ENCODE peak calls at places on chromosomes 11 and 22, in seven cellular contexts. V is spleen, U is tibial artery, F is pancreas, Z is kidney, C is skeletal muscle cell, O is bronchial epithelial cell. I is an unnamed sample.

GRCh38 chr11:80872116-80872728 is 1431.4 kb upstream of the TENM4 start:
- DNase-seq in F (no peak), O (peak), Z (no peak), V (no peak), C (no peak), U (no peak), I (no peak)

GRCh38 chr11:44128729-44129128 is 33.3 kb downstream of the EXT2 start:
- DNase-seq in U (no peak), F (no peak), V (no peak), O (no peak), Z (no peak), C (no peak), I (no peak)

GRCh38 chr11:12085371-12086251 is 24.8 kb upstream of the MICAL2 start:
- DNase-seq in V (no peak), U (peak), F (no peak), O (no peak), C (no peak), Z (no peak), I (peak)

GRCh38 chr22:33328789-33329296 is 270.7 kb upstream of the SYN3 start:
- DNase-seq in U (no peak), C (no peak), Z (no peak), O (peak), F (no peak), V (no peak), I (peak)

GRCh38 chr11:24348908-24349307 is 147.9 kb upstream of the LUZP2 start:
- DNase-seq in Z (no peak), V (no peak), U (no peak), F (no peak), O (no peak), C (no peak), I (no peak)

GRCh38 chr11:69370984-69371709 is 77.2 kb downstream of the MYEOV start:
- DNase-seq in F (no peak), U (peak), V (peak), Z (no peak), C (no peak), O (no peak), I (no peak)

GRCh38 chr11:94417386-94417987 is 16.3 kb upstream of the GPR83 start:
- DNase-seq in F (no peak), C (peak), Z (no peak), U (no peak), V (no peak), O (peak), I (peak)

GRCh38 chr11:15826826-15827225 is 529.5 kb downstream of the SOX6 start:
- DNase-seq in F (no peak), V (no peak), U (no peak), Z (no peak), O (peak), C (no peak), I (peak)

GRCh38 chr22:30287626-30288413 is 1.5 kb downstream of the CASTOR1 start:
- DNase-seq in Z (peak), F (peak), O (peak), C (peak), V (peak), U (peak), I (peak)

GRCh38 chr22:20089977-20090729 is 10.1 kb downstream of the DGCR8 start:
- DNase-seq in V (peak), U (peak), Z (peak), C (peak), F (no peak), O (no peak), I (peak)

GRCh38 chr22:50677493-50678217 is 5.0 kb downstream of the SHANK3 start:
- DNase-seq in C (no peak), Z (no peak), V (peak), O (peak), F (peak), U (peak), I (no peak)

GRCh38 chr11:64854534-64855502 is 10.4 kb upstream of the CDC42BPG start:
- DNase-seq in U (peak), C (peak), Z (peak), F (peak), V (peak), O (peak), I (peak)

GRCh38 chr22:21837184-21837979 is 30.1 kb downstream of the MAPK1 start:
- DNase-seq in V (no peak), C (peak), Z (no peak), F (no peak), O (peak), U (no peak), I (peak)

GRCh38 chr11:7892751-7893356 is 38.2 kb downstream of the OR10A6 start:
- DNase-seq in U (no peak), V (no peak), O (peak), F (no peak), Z (no peak), C (no peak), I (peak)

GRCh38 chr11:100557830-100558611 is 129.1 kb upstream of the ARHGAP42 start:
- DNase-seq in F (no peak), U (no peak), Z (no peak), O (peak), V (no peak), C (no peak), I (peak)

GRCh38 chr11:64759722-64760719 is at the start of gene PYGM:
- DNase-seq in O (no peak), C (peak), Z (peak), F (no peak), V (peak), U (peak), I (peak)

GRCh38 chr22:41177626-41178424 is 27.3 kb upstream of the L3MBTL2 start:
- DNase-seq in O (no peak), U (no peak), Z (no peak), V (no peak), C (no peak), F (no peak), I (no peak)

GRCh38 chr22:43396321-43396933 is 15.4 kb upstream of the MPPED1 start:
- DNase-seq in F (no peak), Z (peak), U (no peak), O (no peak), C (no peak), V (peak), I (no peak)

GRCh38 chr22:37664249-37665101 is 6.0 kb downstream of the PDXP start:
- DNase-seq in Z (no peak), U (no peak), F (no peak), C (no peak), V (no peak), O (no peak), I (no peak)

GRCh38 chr22:49046546-49047305 is 780.9 kb downstream of the BRD1 start:
- DNase-seq in V (no peak), F (peak), O (no peak), Z (no peak), U (peak), C (no peak), I (no peak)

GRCh38 chr11:102196816-102197215 is 86.6 kb downstream of the YAP1 start:
- DNase-seq in O (no peak), U (no peak), V (no peak), F (no peak), Z (no peak), C (no peak), I (peak)

GRCh38 chr22:19988331-19988808 is 28.3 kb downstream of the ARVCF start:
- DNase-seq in Z (peak), V (no peak), F (peak), C (no peak), U (peak), O (no peak), I (no peak)

GRCh38 chr22:41560095-41560487 is 719 bp upstream of the CSDC2 start:
- DNase-seq in Z (no peak), U (no peak), F (no peak), C (no peak), O (no peak), V (no peak), I (no peak)

GRCh38 chr22:35156945-35157344 is 91.0 kb downstream of the ISX start:
- DNase-seq in V (no peak), U (no peak), O (no peak), F (no peak), Z (no peak), C (no peak), I (no peak)
- H3K4me3 ChIP-seq in V (no peak), U (no peak), O (no peak), F (no peak), Z (no peak), C (no peak), I (no peak)

GRCh38 chr11:313787-314547 is at the start of gene IFITM1:
- DNase-seq in V (peak), Z (peak), U (no peak), F (peak), O (peak), C (no peak), I (peak)

GRCh38 chr11:315516-315994 is 1.7 kb downstream of the IFITM1 start:
- DNase-seq in O (no peak), V (peak), C (no peak), U (no peak), F (peak), Z (peak), I (no peak)

GRCh38 chr11:315051-315481 is 1.2 kb downstream of the IFITM1 start:
- DNase-seq in V (peak), O (no peak), C (no peak), Z (peak), F (peak), U (no peak), I (no peak)

GRCh38 chr11:316891-317291 is 3.1 kb downstream of the IFITM1 start:
- DNase-seq in V (no peak), F (no peak), U (no peak), C (no peak), Z (no peak), O (no peak), I (no peak)

DNA sequence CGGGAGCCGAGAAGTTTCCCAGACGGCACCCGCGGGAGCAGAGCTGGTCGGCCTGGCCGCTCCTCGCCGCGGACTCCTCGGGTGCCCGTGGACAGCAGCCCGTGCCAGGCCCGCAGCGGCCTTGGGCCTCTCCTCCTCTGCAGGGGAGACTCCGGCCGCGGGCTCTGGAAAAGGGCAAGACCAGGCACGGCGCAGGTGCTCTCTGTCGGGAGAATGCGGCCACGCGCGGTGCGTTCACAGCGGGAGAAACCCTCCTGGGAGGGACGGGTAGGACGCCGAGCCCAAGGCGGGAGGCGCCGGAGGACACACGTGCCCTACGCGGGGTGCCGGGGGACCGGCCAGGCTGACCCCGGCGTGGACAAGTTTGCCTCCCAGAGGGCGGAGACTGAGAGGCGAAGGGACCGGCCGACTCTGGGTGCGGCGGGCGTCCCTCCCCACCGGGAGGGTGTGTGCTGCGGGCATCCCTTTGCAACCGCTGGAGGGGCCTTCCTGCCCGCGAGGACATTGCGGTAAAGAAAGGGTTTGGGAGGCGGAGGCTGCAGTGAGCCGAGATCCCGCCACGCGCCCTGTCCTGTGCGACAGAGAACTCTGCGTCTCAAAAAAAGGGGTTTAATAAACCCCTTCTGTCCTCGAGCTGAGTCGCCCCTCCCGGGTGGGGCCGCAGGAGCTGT is 2.3 kb downstream of the IFITM1 start:
- DNase-seq in C (no peak), O (no peak), V (peak), F (peak), U (peak), Z (peak), I (no peak)
- H3K4me3 ChIP-seq in C (peak), O (peak), V (peak), F (peak), U (peak), Z (no peak), I (peak)

GRCh38 chr11:106321601-106322000 is 244.1 kb downstream of the AASDHPPT start:
- DNase-seq in O (no peak), F (no peak), Z (no peak), U (no peak), V (no peak), C (no peak), I (no peak)
- H3K4me3 ChIP-seq in O (no peak), F (no peak), Z (no peak), U (no peak), V (no peak), C (no peak), I (no peak)

GRCh38 chr11:117908959-117909610 is 20.1 kb downstream of the TMPRSS13 start:
- DNase-seq in C (no peak), F (no peak), O (no peak), U (peak), Z (no peak), V (no peak), I (no peak)

GRCh38 chr11:117905524-117905923 is 23.7 kb downstream of the TMPRSS13 start:
- DNase-seq in Z (no peak), V (no peak), O (no peak), C (no peak), F (no peak), U (no peak), I (no peak)

GRCh38 chr11:117908261-117908895 is 20.8 kb downstream of the TMPRSS13 start:
- DNase-seq in C (no peak), O (no peak), V (peak), Z (no peak), F (no peak), U (peak), I (no peak)

GRCh38 chr11:117906710-117907109 is 22.5 kb downstream of the TMPRSS13 start:
- DNase-seq in C (no peak), U (no peak), O (no peak), Z (no peak), V (no peak), F (no peak), I (no peak)

DNA sequence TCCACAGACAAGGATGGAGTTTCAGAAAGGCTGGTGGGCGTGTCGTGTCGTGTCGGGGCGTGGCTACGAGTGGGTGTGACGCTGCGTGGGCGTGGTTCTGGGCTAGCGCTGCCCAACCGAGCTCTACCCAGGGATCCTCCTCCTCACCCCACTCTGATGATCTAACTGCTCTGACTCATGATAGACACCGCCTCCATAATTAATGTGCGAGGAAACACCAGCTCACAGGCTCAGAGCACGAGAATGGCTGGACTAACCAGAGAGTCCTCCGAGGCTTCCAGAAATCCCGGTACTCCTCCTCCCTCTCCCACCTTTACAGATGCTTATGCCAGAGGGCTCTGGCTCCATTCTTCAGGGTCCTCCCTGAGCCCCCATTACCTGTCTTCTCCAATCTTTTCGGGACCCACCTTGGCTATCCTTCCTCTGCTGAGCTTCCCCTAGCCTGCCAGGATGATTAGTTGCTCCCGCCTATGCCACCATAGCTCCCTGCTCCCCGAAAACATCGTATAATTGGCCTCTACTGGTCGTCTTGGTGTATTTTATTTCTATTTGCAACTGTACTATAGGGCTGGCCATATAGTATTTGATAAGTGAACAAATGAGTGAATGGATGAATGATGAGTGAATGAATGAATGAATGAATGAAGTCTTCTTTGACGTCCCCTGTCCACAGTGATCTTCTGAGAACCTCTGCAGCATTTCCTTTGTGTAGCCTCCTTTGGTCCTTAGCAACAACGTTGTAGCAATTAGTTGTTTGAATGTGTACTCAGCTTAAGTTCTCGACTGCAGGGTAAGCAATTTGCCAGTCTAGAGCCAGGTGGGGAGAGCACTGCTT is 21.7 kb downstream of the TMPRSS13 start:
- DNase-seq in U (peak), Z (peak), C (peak), V (peak), F (no peak), O (peak), I (peak)
- H3K4me3 ChIP-seq in U (no peak), Z (no peak), C (peak), V (no peak), F (no peak), O (no peak), I (peak)

GRCh38 chr11:22433066-22433450 is 94.9 kb downstream of the SLC17A6 start:
- DNase-seq in O (no peak), U (no peak), F (no peak), V (no peak), C (no peak), Z (no peak), I (no peak)

GRCh38 chr11:22432331-22433065 is 94.3 kb downstream of the SLC17A6 start:
- DNase-seq in F (peak), U (no peak), Z (peak), O (no peak), V (peak), C (no peak), I (peak)

GRCh38 chr11:22431074-22431473 is 92.9 kb downstream of the SLC17A6 start:
- DNase-seq in O (no peak), F (no peak), C (no peak), V (no peak), Z (no peak), U (no peak), I (no peak)

GRCh38 chr11:22430286-22430685 is 92.1 kb downstream of the SLC17A6 start:
- DNase-seq in C (no peak), Z (no peak), U (no peak), F (no peak), O (no peak), V (no peak), I (no peak)

GRCh38 chr11:22433517-22433916 is 95.3 kb downstream of the SLC17A6 start:
- DNase-seq in U (no peak), Z (no peak), O (no peak), V (no peak), C (no peak), F (no peak), I (no peak)
- H3K4me3 ChIP-seq in U (no peak), Z (no peak), O (no peak), V (no peak), C (no peak), F (peak), I (no peak)

GRCh38 chr11:104164028-104164520 is at the start of gene PDGFD:
- DNase-seq in F (peak), C (no peak), V (peak), U (peak), O (peak), Z (peak), I (peak)

GRCh38 chr11:104163100-104164027 is 583 bp downstream of the PDGFD start:
- DNase-seq in Z (no peak), V (peak), U (peak), F (peak), O (peak), C (no peak), I (peak)

GRCh38 chr11:104165014-104165413 is 1.1 kb upstream of the PDGFD start:
- DNase-seq in O (no peak), Z (no peak), V (peak), U (no peak), C (no peak), F (no peak), I (no peak)

GRCh38 chr11:104159356-104159755 is 4.6 kb downstream of the PDGFD start:
- DNase-seq in U (no peak), C (no peak), Z (no peak), F (no peak), O (peak), V (no peak), I (no peak)

GRCh38 chr11:104161751-104162450 is 2.0 kb downstream of the PDGFD start:
- DNase-seq in U (no peak), Z (no peak), V (no peak), F (no peak), C (no peak), O (no peak), I (no peak)
- H3K4me3 ChIP-seq in U (peak), Z (no peak), V (no peak), F (peak), C (no peak), O (no peak), I (no peak)

DNA sequence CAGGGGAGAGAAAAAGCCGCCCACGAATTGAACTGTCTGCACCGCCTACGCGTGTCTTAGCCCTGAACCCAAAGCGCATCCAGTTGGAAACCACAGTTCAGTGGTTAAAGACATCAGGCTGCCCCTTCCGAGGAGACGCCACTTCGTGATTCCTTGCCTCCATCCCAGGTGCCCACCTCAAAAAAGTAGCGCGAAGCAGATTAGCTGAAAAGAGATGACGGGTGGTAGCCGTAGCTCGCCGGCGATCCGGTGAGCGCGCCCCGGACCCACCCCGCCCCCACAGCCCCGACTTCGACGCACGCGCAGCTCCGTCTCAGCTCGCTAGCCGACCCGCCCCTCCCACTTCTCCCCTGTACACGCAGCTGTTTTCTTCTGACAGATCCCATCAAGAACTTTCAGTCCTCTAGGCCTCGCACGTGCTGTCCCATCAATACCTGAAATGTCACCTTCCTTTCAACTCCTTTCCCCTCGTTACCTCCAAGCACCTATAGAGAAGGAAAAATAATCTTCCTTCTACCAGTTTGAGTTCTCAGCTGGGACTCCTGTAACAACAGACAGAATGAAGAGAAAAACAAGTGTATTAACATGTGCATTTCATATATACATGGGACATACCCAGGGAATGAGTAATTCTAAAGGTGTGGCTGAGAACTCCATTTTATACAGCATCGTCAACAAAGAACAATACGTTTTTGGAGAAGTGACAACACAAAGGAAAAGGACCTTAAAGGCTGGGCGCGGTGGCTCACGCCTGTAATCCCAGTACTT is 49.5 kb downstream of the OR4D9 start:
- DNase-seq in V (peak), F (peak), O (peak), Z (peak), C (peak), U (peak), I (peak)
- H3K4me3 ChIP-seq in V (peak), F (peak), O (peak), Z (peak), C (peak), U (peak), I (peak)

GRCh38 chr22:28977050-28977449 is 84.6 kb downstream of the C22orf31 start:
- DNase-seq in C (no peak), Z (no peak), U (no peak), O (no peak), F (no peak), V (no peak), I (no peak)
- H3K4me3 ChIP-seq in C (no peak), Z (peak), U (no peak), O (no peak), F (peak), V (no peak), I (no peak)

GRCh38 chr11:116835791-116836647 is 1.4 kb downstream of the APOA1 start:
- DNase-seq in C (peak), O (peak), U (peak), F (peak), V (peak), Z (peak), I (peak)

GRCh38 chr11:116837231-116838091 is at the start of gene APOA1:
- DNase-seq in F (peak), V (peak), O (no peak), C (no peak), U (no peak), Z (no peak), I (no peak)

GRCh38 chr11:116835042-116835772 is 2.2 kb downstream of the APOA1 start:
- DNase-seq in F (peak), O (no peak), Z (no peak), C (no peak), V (no peak), U (no peak), I (peak)

GRCh38 chr11:116838321-116839084 is 1.1 kb upstream of the APOA1 start:
- DNase-seq in F (no peak), Z (no peak), O (no peak), V (no peak), U (no peak), C (no peak), I (no peak)

GRCh38 chr11:116836648-116837023 is 786 bp downstream of the APOA1 start:
- DNase-seq in C (no peak), Z (no peak), O (no peak), V (peak), F (peak), U (no peak), I (no peak)
- H3K4me3 ChIP-seq in C (no peak), Z (no peak), O (no peak), V (no peak), F (no peak), U (no peak), I (no peak)

GRCh38 chr11:113473983-113474361 is 1.2 kb downstream of the DRD2 start:
- DNase-seq in C (no peak), F (no peak), U (no peak), V (no peak), Z (no peak), O (no peak), I (no peak)
- H3K4me3 ChIP-seq in C (no peak), F (no peak), U (no peak), V (no peak), Z (no peak), O (no peak), I (no peak)

I was measured in fibroblast of mammary gland.